ENCODE peak calls at places on chromosomes 11 and 22, in four cellular contexts. D is keratinocyte, A is SK-N-MC, N is GM23338. O is an unnamed sample.

GRCh38 chr11:122293298-122294023 is 177.4 kb upstream of the BLID start:
- DNase-seq in A (no peak), D (no peak), N (peak; percentile 59), O (no peak)

GRCh38 chr11:74696932-74697687 is 34.1 kb downstream of the CHRDL2 start:
- DNase-seq in A (no peak), D (no peak), N (peak; percentile 73), O (peak; percentile 92)

GRCh38 chr22:22721681-22722309 is 77.4 kb downstream of the GGTLC2 start:
- DNase-seq in D (no peak), N (no peak), A (no peak), O (peak; percentile 32)

GRCh38 chr11:90120191-90120590 is 14.3 kb upstream of the NAALAD2 start:
- DNase-seq in D (no peak), N (no peak), A (no peak), O (no peak)

GRCh38 chr22:31790240-31790639 is 36.4 kb downstream of the DEPDC5 start:
- DNase-seq in A (no peak), D (no peak), N (no peak), O (no peak)

GRCh38 chr11:65262775-65263174 is 1.0 kb downstream of the POLA2 start:
- DNase-seq in D (no peak), A (no peak), N (no peak), O (no peak)

GRCh38 chr22:38607680-38608079 is 37.7 kb upstream of the DMC1 start:
- DNase-seq in D (no peak), A (no peak), N (no peak), O (no peak)

GRCh38 chr11:16897460-16898061 is 116.7 kb downstream of the PLEKHA7 start:
- DNase-seq in A (peak; percentile 58), D (no peak), N (peak; percentile 87), O (no peak)

GRCh38 chr22:26339755-26340154 is 89.3 kb upstream of the ASPHD2 start:
- DNase-seq in N (no peak), A (no peak), D (no peak), O (no peak)

GRCh38 chr11:20035701-20036601 is 124.3 kb downstream of the DBX1 start:
- DNase-seq in A (no peak), D (peak; percentile 68), N (no peak), O (peak; percentile 96)

GRCh38 chr11:59200421-59200746 is 12.3 kb downstream of the MPEG1 start:
- DNase-seq in D (no peak), N (no peak), A (no peak), O (no peak)

GRCh38 chr11:116310215-116310614 is 462.6 kb downstream of the BUD13 start:
- DNase-seq in N (no peak), D (no peak), A (no peak), O (peak; percentile 81)

GRCh38 chr22:46459347-46460065 is 77.9 kb downstream of the CELSR1 start:
- DNase-seq in N (no peak), D (no peak), A (no peak), O (no peak)

GRCh38 chr11:33324211-33324985 is 67.2 kb downstream of the HIPK3 start:
- DNase-seq in A (no peak), D (no peak), N (no peak), O (no peak)

GRCh38 chr11:133713406-133713805 is 131.9 kb downstream of the SPATA19 start:
- DNase-seq in D (no peak), N (no peak), A (no peak), O (no peak)

GRCh38 chr11:134541355-134541754 is 129.3 kb upstream of the B3GAT1 start:
- DNase-seq in D (no peak), N (no peak), A (no peak), O (no peak)

GRCh38 chr22:49845666-49846459 is 7.8 kb upstream of the ZBED4 start:
- DNase-seq in N (no peak), A (no peak), D (no peak), O (no peak)

GRCh38 chr22:40121463-40121862 is 56.3 kb upstream of the TNRC6B start:
- DNase-seq in N (no peak), D (no peak), A (no peak), O (no peak)

GRCh38 chr22:42416671-42417230 is 15.5 kb downstream of the NFAM1 start:
- DNase-seq in A (no peak), D (no peak), N (no peak), O (no peak)

GRCh38 chr11:17750013-17750816 is 15.6 kb downstream of the KCNC1 start:
- DNase-seq in D (no peak), A (no peak), N (no peak), O (no peak)

GRCh38 chr11:58330861-58331260 is 28.0 kb downstream of the OR5B17 start:
- DNase-seq in A (no peak), D (no peak), N (no peak), O (peak; percentile 74)

GRCh38 chr22:46367707-46368191 is 32.2 kb downstream of the TRMU start:
- DNase-seq in D (peak; percentile 30), N (peak; percentile 87), A (no peak), O (peak; percentile 10)

GRCh38 chr11:67013511-67014045 is 9.4 kb upstream of the SYT12 start:
- DNase-seq in D (no peak), A (no peak), N (no peak), O (no peak)

GRCh38 chr11:65492637-65493366 is 6.0 kb upstream of the MALAT1 start:
- DNase-seq in N (peak; percentile 20), D (no peak), A (no peak), O (peak; percentile 81)

GRCh38 chr11:125070699-125071254 is 7.7 kb downstream of the SLC37A2 start:
- DNase-seq in N (no peak), D (peak; percentile 45), A (no peak), O (peak; percentile 47)

GRCh38 chr11:48088682-48089050 is 108.3 kb downstream of the PTPRJ start:
- DNase-seq in N (no peak), D (no peak), A (no peak), O (no peak)

GRCh38 chr11:68337399-68337835 is 25.0 kb downstream of the LRP5 start:
- DNase-seq in A (no peak), N (no peak), D (peak; percentile 77), O (no peak)

GRCh38 chr22:44205713-44206645 is 25.3 kb downstream of the PARVG start:
- DNase-seq in A (no peak), N (no peak), D (no peak), O (no peak)

GRCh38 chr22:46297151-46297819 is 615 bp downstream of the GTSE1 start:
- DNase-seq in D (no peak), A (no peak), N (peak; percentile 54), O (peak; percentile 24)

GRCh38 chr11:16309226-16309625 is 47.1 kb downstream of the SOX6 start:
- DNase-seq in A (no peak), D (no peak), N (no peak), O (no peak)

GRCh38 chr22:45731041-45731797 is 59.6 kb downstream of the ATXN10 start:
- DNase-seq in N (peak; percentile 44), A (no peak), D (no peak), O (peak; percentile 82)

GRCh38 chr22:25754527-25755202 is 12.7 kb downstream of the MYO18B start:
- DNase-seq in D (no peak), A (no peak), N (no peak), O (peak; percentile 94)

GRCh38 chr22:35611891-35612576 is 5.1 kb downstream of the MB start:
- DNase-seq in A (no peak), D (no peak), N (no peak), O (no peak)

GRCh38 chr11:114091791-114092397 is 32.4 kb downstream of the ZBTB16 start:
- DNase-seq in D (no peak), A (no peak), N (no peak), O (no peak)
- TF ChIP-seq EZH2 in D (no peak), A (no peak), N (no peak), O (no peak)

DNA sequence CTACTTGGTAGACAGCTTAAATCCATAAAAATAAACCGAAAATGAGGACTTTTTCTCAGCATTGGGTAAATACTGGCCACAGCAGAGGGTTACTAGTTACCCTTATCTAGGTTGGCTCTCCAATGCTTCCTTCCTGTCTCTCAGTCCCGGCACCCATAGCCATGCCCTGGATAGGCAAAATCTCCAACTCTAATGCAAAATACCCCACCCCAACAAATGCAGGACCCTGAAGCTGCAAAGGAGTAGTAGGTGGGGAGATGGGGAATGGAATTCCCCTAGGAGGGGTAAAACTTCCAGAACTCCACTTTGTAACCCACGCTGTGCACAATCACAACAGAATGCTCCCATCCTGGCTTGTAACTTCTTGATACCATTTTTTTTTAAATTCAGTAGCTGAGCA is 2.9 kb downstream of the PAX6 start:
- DNase-seq in A (no peak), N (peak; percentile 19), D (no peak), O (no peak)
- TF ChIP-seq EZH2 in A (no peak), N (peak; percentile 32), D (no peak), O (no peak)

DNA sequence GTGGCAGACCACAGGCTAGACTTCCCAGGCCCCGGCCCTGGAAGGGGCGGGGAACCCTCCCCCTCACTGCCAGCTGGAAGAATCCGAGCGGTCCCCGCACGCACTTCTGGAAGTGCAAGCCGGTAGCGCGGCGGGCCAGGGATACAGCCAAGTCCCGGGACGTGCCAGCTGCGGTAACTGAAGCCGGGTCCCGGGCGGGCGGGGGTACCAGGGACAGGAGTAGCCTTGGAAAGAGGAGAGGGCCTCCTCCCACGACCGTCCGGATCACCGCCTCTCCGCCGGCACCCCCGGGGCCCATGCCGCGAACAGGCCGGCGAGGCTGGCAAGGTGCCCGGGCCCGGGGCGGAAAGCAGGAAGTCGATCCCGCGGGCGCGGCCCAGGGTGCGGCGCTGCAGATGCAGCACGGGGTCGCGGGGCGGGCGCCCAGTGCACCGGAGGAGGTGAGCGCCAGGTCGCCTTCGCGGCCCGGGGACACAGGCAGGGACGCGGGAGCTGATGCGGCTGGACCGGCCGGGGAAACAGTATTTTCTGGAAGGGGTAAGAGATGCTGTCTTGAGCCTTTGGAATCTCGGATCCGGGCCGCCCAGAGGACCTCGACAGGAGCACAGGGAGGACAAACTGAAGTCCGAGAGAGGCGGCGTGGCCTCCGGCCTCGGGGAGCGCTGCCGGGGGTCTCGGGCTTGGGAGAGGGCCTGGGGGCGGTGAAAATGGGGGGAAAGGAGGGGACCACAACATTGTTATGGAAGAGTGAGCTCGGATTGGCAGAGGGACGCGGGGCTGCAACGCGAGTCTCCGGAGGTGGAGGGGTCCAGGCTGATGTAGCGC is 756 bp upstream of the SLC35C1 start:
- DNase-seq in D (no peak), A (no peak), N (peak; percentile 87), O (peak; percentile 44)
- TF ChIP-seq EZH2 in D (no peak), A (no peak), N (no peak), O (no peak)

GRCh38 chr11:128891912-128892398 is 799 bp downstream of the KCNJ5 start:
- DNase-seq in A (no peak), N (peak; percentile 46), D (no peak), O (no peak)
- TF ChIP-seq EZH2 in A (no peak), N (peak; percentile 16), D (no peak), O (no peak)

GRCh38 chr11:45663486-45664375 is 1.7 kb downstream of the CHST1 start:
- DNase-seq in N (no peak), D (no peak), A (no peak), O (no peak)
- TF ChIP-seq EZH2 in N (no peak), D (no peak), A (no peak), O (no peak)